ENCODE peak calls at places on chromosome 12, in six cellular contexts. I is dorsolateral prefrontal cortex, N is GM12865, G is progenitor cell of endocrine pancreas, U is neural crest cell, F is BJ. H is an unnamed sample.
A peak's percentile ranks its signal among the peaks of the same experiment; 100 is the strongest.

GRCh38 chr12:24226745-24227350 is 277.4 kb upstream of the SOX5 start:
- DNase-seq in N (no peak), U (no peak), I (no peak), F (peak; percentile 4), G (no peak), H (peak; percentile 14)

GRCh38 chr12:102470964-102471363 is 9.4 kb downstream of the IGF1 start:
- DNase-seq in F (no peak), U (no peak), I (no peak), N (no peak), G (no peak), H (no peak)

GRCh38 chr12:80016684-80017083 is 81.8 kb upstream of the PPP1R12A start:
- DNase-seq in G (no peak), F (no peak), I (no peak), N (no peak), U (no peak), H (no peak)

GRCh38 chr12:113325938-113326337 is 9.0 kb downstream of the SLC8B1 start:
- DNase-seq in I (no peak), U (no peak), F (peak; percentile 78), N (no peak), G (no peak), H (peak; percentile 95)

GRCh38 chr12:53071591-53072551 is 7.3 kb downstream of the SPRYD3 start:
- DNase-seq in G (no peak), N (no peak), F (no peak), I (no peak), U (no peak), H (no peak)

GRCh38 chr12:102528111-102528510 is 47.7 kb upstream of the IGF1 start:
- DNase-seq in F (no peak), G (no peak), I (no peak), U (no peak), N (no peak), H (no peak)

GRCh38 chr12:51009038-51009437 is 17.1 kb downstream of the SLC11A2 start:
- DNase-seq in F (no peak), G (no peak), I (peak; percentile 88), N (no peak), U (no peak), H (no peak)

GRCh38 chr12:82874935-82875334 is 188.2 kb downstream of the TMTC2 start:
- DNase-seq in F (peak; percentile 5), N (no peak), G (no peak), I (no peak), U (no peak), H (no peak)

GRCh38 chr12:10395390-10395998 is 5.7 kb upstream of the KLRK1 start:
- DNase-seq in G (no peak), N (peak; percentile 70), I (no peak), U (no peak), F (peak; percentile 77), H (peak; percentile 56)

GRCh38 chr12:89970646-89971192 is 262.1 kb upstream of the ATP2B1 start:
- DNase-seq in F (no peak), I (no peak), U (no peak), G (no peak), N (no peak), H (no peak)

GRCh38 chr12:132296063-132296462 is 33.3 kb downstream of the GALNT9 start:
- DNase-seq in F (no peak), G (no peak), U (no peak), N (no peak), I (no peak), H (no peak)

GRCh38 chr12:58346032-58346632 is 404.8 kb downstream of the ATP23 start:
- DNase-seq in U (no peak), N (peak; percentile 24), I (no peak), G (no peak), F (no peak), H (no peak)

GRCh38 chr12:94174576-94174975 is 26.2 kb downstream of the PLXNC1 start:
- DNase-seq in I (no peak), U (no peak), F (no peak), G (no peak), N (peak; percentile 75), H (no peak)

GRCh38 chr12:752673-753400 is 458 bp downstream of the WNK1 start:
- DNase-seq in I (peak; percentile 75), U (peak; percentile 55), N (peak; percentile 69), F (no peak), G (peak; percentile 72), H (peak; percentile 16)

GRCh38 chr12:41242613-41243012 is 54.5 kb downstream of the PDZRN4 start:
- DNase-seq in N (no peak), U (no peak), I (no peak), G (no peak), F (no peak), H (no peak)

GRCh38 chr12:16417058-16417457 is 69.6 kb downstream of the MGST1 start:
- DNase-seq in U (no peak), G (no peak), I (no peak), F (no peak), N (no peak), H (no peak)

GRCh38 chr12:113232787-113233585 is 11.7 kb downstream of the TPCN1 start:
- DNase-seq in N (peak; percentile 90), F (no peak), U (no peak), I (no peak), G (no peak), H (no peak)

GRCh38 chr12:127245009-127245408 is 1022.0 kb upstream of the TMEM132C start:
- DNase-seq in U (no peak), I (no peak), F (no peak), N (no peak), G (no peak), H (no peak)

GRCh38 chr12:15636060-15636890 is 152.9 kb downstream of the EPS8 start:
- DNase-seq in N (no peak), U (no peak), I (no peak), F (no peak), G (no peak), H (no peak)

GRCh38 chr12:121476477-121476876 is 76.6 kb downstream of the RNF34 start:
- DNase-seq in I (no peak), U (no peak), N (no peak), G (no peak), F (no peak), H (no peak)

GRCh38 chr12:115172521-115172920 is 488.5 kb upstream of the TBX3 start:
- DNase-seq in I (no peak), N (no peak), U (no peak), G (no peak), F (peak; percentile 96), H (peak; percentile 55)

GRCh38 chr12:77998236-77998786 is 167.6 kb downstream of the NAV3 start:
- DNase-seq in U (no peak), N (no peak), I (no peak), F (no peak), G (no peak), H (no peak)

GRCh38 chr12:42208574-42208973 is 29.5 kb downstream of the YAF2 start:
- DNase-seq in I (no peak), U (no peak), F (no peak), N (no peak), G (no peak), H (no peak)

GRCh38 chr12:83823386-83824045 is 1089.1 kb downstream of the SLC6A15 start:
- DNase-seq in I (peak; percentile 53), G (peak; percentile 23), N (peak; percentile 86), U (no peak), F (no peak), H (no peak)

GRCh38 chr12:2979806-2980205 is 20.6 kb downstream of the TEAD4 start:
- DNase-seq in G (no peak), N (no peak), I (no peak), U (no peak), F (no peak), H (no peak)

GRCh38 chr12:18492372-18493025 is 231.2 kb downstream of the PIK3C2G start:
- DNase-seq in F (no peak), N (no peak), G (no peak), I (no peak), U (no peak), H (peak; percentile 4)

GRCh38 chr12:85923767-85924331 is 49.8 kb downstream of the NTS start:
- DNase-seq in I (no peak), G (no peak), N (no peak), F (no peak), U (no peak), H (no peak)

GRCh38 chr12:6104027-6104426 is 20.4 kb downstream of the VWF start:
- DNase-seq in F (no peak), U (no peak), I (no peak), N (no peak), G (no peak), H (no peak)

GRCh38 chr12:42094277-42094676 is 50.4 kb downstream of the GXYLT1 start:
- DNase-seq in U (no peak), N (no peak), F (no peak), I (no peak), G (no peak), H (no peak)

GRCh38 chr12:68040450-68041075 is 51.3 kb downstream of the IFNG-AS1 start:
- DNase-seq in N (peak; percentile 79), I (no peak), G (peak; percentile 45), U (peak; percentile 55), F (peak; percentile 16), H (peak; percentile 25)

GRCh38 chr12:10235761-10236631 is 23.3 kb downstream of the GABARAPL1 start:
- DNase-seq in I (peak; percentile 65), F (no peak), N (peak; percentile 60), U (no peak), G (no peak), H (no peak)

GRCh38 chr12:9707864-9708808 is 24.8 kb downstream of the CLECL1 start:
- DNase-seq in U (peak; percentile 41), N (peak; percentile 81), I (peak; percentile 46), F (no peak), G (peak; percentile 35), H (peak; percentile 24)

DNA sequence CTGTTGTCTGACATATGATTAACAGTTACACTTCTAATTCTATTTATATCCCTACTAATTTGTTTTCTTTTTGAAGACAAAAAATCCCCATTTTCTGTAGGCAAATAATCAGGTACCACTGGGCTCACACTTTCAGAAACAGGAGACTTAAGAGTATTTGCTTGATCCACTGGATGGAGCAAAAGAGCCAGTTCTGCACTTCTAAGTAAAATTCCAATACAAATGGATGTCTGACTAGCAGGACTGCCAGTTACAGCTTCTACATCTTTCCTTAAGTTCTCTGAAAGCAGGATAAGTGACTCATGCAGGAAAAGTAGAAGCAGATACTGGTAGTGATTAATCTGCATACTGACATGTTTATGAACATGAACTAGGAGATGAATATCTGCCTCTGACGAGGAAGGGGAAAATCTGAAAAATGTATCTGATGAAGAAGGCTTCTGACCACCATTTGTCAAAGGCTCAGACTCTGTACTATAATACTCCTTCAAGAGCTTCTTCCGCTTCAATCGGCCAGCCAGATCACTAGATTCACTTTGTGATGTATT is 73.8 kb upstream of the ANKS1B start:
- DNase-seq in I (no peak), N (peak; percentile 42), U (no peak), F (peak; percentile 79), G (no peak), H (peak; percentile 74)
- TF ChIP-seq CTCF in I (no peak), N (peak; percentile 2), U (no peak), F (peak; percentile 61), G (no peak), H (peak; percentile 61)

GRCh38 chr12:81329088-81329487 is 251.2 kb downstream of the ACSS3 start:
- DNase-seq in N (peak; percentile 49), G (no peak), I (no peak), U (no peak), F (no peak), H (no peak)
- TF ChIP-seq CTCF in N (peak; percentile 59), G (peak; percentile 43), I (no peak), U (peak; percentile 58), F (peak; percentile 29), H (peak; percentile 18)

GRCh38 chr12:27588786-27589185 is 64.8 kb downstream of the PPFIBP1 start:
- DNase-seq in I (no peak), F (no peak), U (no peak), N (no peak), G (no peak), H (no peak)
- TF ChIP-seq CTCF in I (no peak), F (no peak), U (no peak), N (no peak), G (no peak), H (no peak)

GRCh38 chr12:130909111-130909510 is 37.2 kb downstream of the RAN start:
- DNase-seq in G (no peak), F (no peak), N (no peak), U (no peak), I (no peak), H (no peak)
- TF ChIP-seq CTCF in G (no peak), F (no peak), N (no peak), U (no peak), I (no peak), H (no peak)